ENCODE peak calls at places on chromosomes 12 and 14, in five cellular contexts. R is MM.1S, P is GM23338, M is endothelial cell, F is PC-3. X is an unnamed sample.

GRCh38 chr12:30928356-30929264 is 2.1 kb downstream of the TSPAN11 start:
- DNase-seq in R (no peak), P (no peak), M (no peak), F (no peak), X (no peak)

GRCh38 chr12:6752181-6752930 is 585 bp downstream of the MLF2 start:
- DNase-seq in R (no peak), P (peak), M (peak), F (peak), X (peak)

GRCh38 chr14:90534091-90534837 is 137.4 kb downstream of the CALM1 start:
- DNase-seq in R (no peak), P (no peak), M (peak), F (no peak), X (no peak)

GRCh38 chr12:6277982-6278438 is 32.5 kb upstream of the PLEKHG6 start:
- DNase-seq in R (peak), P (peak), M (no peak), F (peak), X (no peak)

GRCh38 chr14:101235042-101235871 is 326.0 kb upstream of the DIO3 start:
- DNase-seq in R (no peak), P (peak), M (peak), F (peak), X (peak)

GRCh38 chr12:20212658-20213387 is 155.5 kb upstream of the PDE3A start:
- DNase-seq in R (no peak), P (peak), M (peak), F (peak), X (peak)

GRCh38 chr12:57461326-57461903 is 1.8 kb downstream of the GLI1 start:
- DNase-seq in R (no peak), P (peak), M (peak), F (peak), X (peak)

GRCh38 chr14:102985665-102986064 is 63.2 kb downstream of the AMN start:
- DNase-seq in R (no peak), P (no peak), M (no peak), F (no peak), X (no peak)

GRCh38 chr12:122040579-122041386 is 19.1 kb downstream of the BCL7A start:
- DNase-seq in R (no peak), P (peak), M (no peak), F (no peak), X (no peak)

GRCh38 chr12:104496336-104496735 is 39.6 kb downstream of the CHST11 start:
- DNase-seq in R (no peak), P (no peak), M (no peak), F (no peak), X (no peak)

GRCh38 chr12:78181544-78182162 is 351.0 kb downstream of the NAV3 start:
- DNase-seq in R (peak), P (peak), M (no peak), F (peak), X (peak)

GRCh38 chr12:662541-663292 is 528 bp downstream of the NINJ2 start:
- DNase-seq in R (no peak), P (no peak), M (no peak), F (no peak), X (no peak)

GRCh38 chr14:69043007-69043444 is 63.9 kb upstream of the ACTN1 start:
- DNase-seq in R (no peak), P (no peak), M (no peak), F (no peak), X (no peak)

GRCh38 chr12:41684997-41685396 is 459.7 kb downstream of the GXYLT1 start:
- DNase-seq in R (no peak), P (no peak), M (no peak), F (no peak), X (no peak)

GRCh38 chr12:32419520-32419960 is 20.2 kb downstream of the FGD4 start:
- DNase-seq in R (no peak), P (no peak), M (no peak), F (no peak), X (no peak)

GRCh38 chr14:35669782-35670181 is 135.8 kb downstream of the INSM2 start:
- DNase-seq in R (no peak), P (no peak), M (no peak), F (peak), X (no peak)

GRCh38 chr14:64549805-64550538 is at the start of gene PPP1R36:
- DNase-seq in R (no peak), P (peak), M (peak), F (no peak), X (peak)

GRCh38 chr12:90801776-90802175 is 153.2 kb downstream of the CCER1 start:
- DNase-seq in R (no peak), P (no peak), M (no peak), F (peak), X (no peak)

GRCh38 chr12:64400041-64400440 is 4.2 kb upstream of the XPOT start:
- DNase-seq in R (no peak), P (peak), M (no peak), F (no peak), X (no peak)

GRCh38 chr14:60092516-60092915 is 793 bp downstream of the PCNX4 start:
- DNase-seq in R (peak), P (peak), M (peak), F (peak), X (peak)

GRCh38 chr14:92751819-92752218 is 3.4 kb upstream of the LGMN start:
- DNase-seq in R (no peak), P (no peak), M (no peak), F (no peak), X (no peak)

GRCh38 chr14:54685286-54685845 is 118.4 kb downstream of the SAMD4A start:
- DNase-seq in R (no peak), P (no peak), M (no peak), F (no peak), X (no peak)

GRCh38 chr12:105769486-105769885 is 369.3 kb downstream of the NUAK1 start:
- DNase-seq in R (no peak), P (no peak), M (no peak), F (no peak), X (no peak)

GRCh38 chr14:24879661-24880381 is 170.1 kb downstream of the STXBP6 start:
- DNase-seq in R (no peak), P (no peak), M (no peak), F (no peak), X (no peak)

GRCh38 chr12:31342314-31342713 is 16.4 kb upstream of the SINHCAF start:
- DNase-seq in R (no peak), P (no peak), M (no peak), F (no peak), X (no peak)

GRCh38 chr12:106919910-106920544 is 35.7 kb upstream of the TMEM263 start:
- DNase-seq in R (peak), P (peak), M (peak), F (peak), X (peak)

GRCh38 chr12:56243731-56244181 is 13.9 kb downstream of the SLC39A5 start:
- DNase-seq in R (no peak), P (no peak), M (no peak), F (no peak), X (no peak)

GRCh38 chr14:88231626-88232025 is 91.4 kb downstream of the KCNK10 start:
- DNase-seq in R (no peak), P (no peak), M (no peak), F (no peak), X (no peak)

GRCh38 chr12:94994312-94994711 is 9.2 kb downstream of the NDUFA12 start:
- DNase-seq in R (no peak), P (no peak), M (no peak), F (peak), X (no peak)

GRCh38 chr12:51406299-51406698 is 15.1 kb upstream of the GALNT6 start:
- DNase-seq in R (no peak), P (no peak), M (no peak), F (no peak), X (no peak)

GRCh38 chr14:82626156-82627055 is 1092.8 kb upstream of the SEL1L start:
- DNase-seq in R (no peak), P (no peak), M (no peak), F (no peak), X (no peak)

GRCh38 chr12:132328282-132329029 is 933 bp downstream of the GALNT9 start:
- DNase-seq in R (no peak), P (no peak), M (no peak), F (no peak), X (no peak)
- TF ChIP-seq CTCF in R (no peak), P (no peak), M (no peak), F (no peak), X (no peak)

GRCh38 chr12:96652870-96653269 is 163.5 kb downstream of the CFAP54 start:
- DNase-seq in R (no peak), P (no peak), M (no peak), F (no peak), X (no peak)

GRCh38 chr12:96658075-96658474 is 168.7 kb downstream of the CFAP54 start:
- DNase-seq in R (no peak), P (no peak), M (no peak), F (no peak), X (no peak)
- TF ChIP-seq CTCF in R (no peak), P (no peak), M (no peak), F (no peak), X (no peak)

GRCh38 chr14:86457729-86458128 is 927.8 kb downstream of the FLRT2 start:
- DNase-seq in R (no peak), P (no peak), M (no peak), F (no peak), X (no peak)

GRCh38 chr14:86464386-86464785 is 934.4 kb downstream of the FLRT2 start:
- DNase-seq in R (no peak), P (no peak), M (no peak), F (no peak), X (no peak)

DNA sequence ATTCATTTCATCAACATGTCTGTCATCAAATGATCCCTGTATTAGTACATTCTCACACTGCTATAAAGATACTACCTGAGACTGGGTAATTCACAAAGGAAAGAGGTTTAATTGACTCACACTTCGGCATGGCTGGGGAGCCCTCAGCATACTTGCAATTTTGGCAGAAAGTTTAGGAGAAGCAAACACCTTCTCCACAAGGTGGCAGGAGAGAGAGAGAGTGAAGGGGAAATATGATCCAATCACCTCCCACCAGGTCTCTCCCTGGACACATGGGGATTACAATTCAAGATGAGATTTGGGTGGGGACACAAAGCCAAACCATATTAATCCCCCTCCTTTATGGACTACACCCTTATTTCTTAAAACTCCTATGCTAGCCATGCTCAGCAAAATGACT is 932.2 kb downstream of the FLRT2 start:
- DNase-seq in R (peak), P (peak), M (peak), F (peak), X (no peak)
- TF ChIP-seq CTCF in R (peak), P (peak), M (peak), F (peak), X (peak)

GRCh38 chr12:84804691-84805473 is 107.7 kb downstream of the SLC6A15 start:
- DNase-seq in R (no peak), P (peak), M (no peak), F (no peak), X (no peak)
- TF ChIP-seq CTCF in R (no peak), P (no peak), M (no peak), F (no peak), X (no peak)

GRCh38 chr14:70422538-70422937 is 5.6 kb upstream of the SYNJ2BP start:
- DNase-seq in R (no peak), P (no peak), M (no peak), F (no peak), X (no peak)
- TF ChIP-seq CTCF in R (no peak), P (no peak), M (no peak), F (no peak), X (no peak)

X was measured in nephron progenitor cell.